ENCODE peak calls at places on chromosome 22, in eight cellular contexts. I is stimulated activated CD4-positive, alpha-beta T cell treated with anti-CD3 and anti-CD28 coated beads, Interleukin-12 subunit alpha, Interleukin-12 subunit beta, amount 100 ng/mL, for 24 hours; S is RWPE1; K is activated CD4-positive, alpha-beta T cell treated with anti-CD3 and anti-CD28 coated beads for 4 hours; M is MV-4-11; D is sigmoid colon; Y is ACHN; R is PC-3. U is an unnamed sample.

GRCh38 chr22:19888131-19888746 is 33.6 kb upstream of the GNB1L start:
- DNase-seq in I (no peak), R (no peak), Y (no peak), S (no peak), M (no peak), D (no peak), K (no peak), U (no peak)

GRCh38 chr22:20533879-20534265 is 26.5 kb downstream of the MED15 start:
- DNase-seq in I (no peak), D (no peak), Y (no peak), S (no peak), R (no peak), K (no peak), M (no peak), U (no peak)

GRCh38 chr22:39871008-39871798 is 22.4 kb downstream of the ENTHD1 start:
- DNase-seq in M (no peak), S (no peak), I (no peak), K (no peak), Y (no peak), D (no peak), R (no peak), U (no peak)

GRCh38 chr22:45832180-45832579 is 144.8 kb downstream of the WNT7B start:
- DNase-seq in I (no peak), K (no peak), R (no peak), M (no peak), S (no peak), Y (no peak), D (no peak), U (no peak)

GRCh38 chr22:21568207-21569075 is 927 bp downstream of the UBE2L3 start:
- DNase-seq in R (no peak), D (no peak), I (no peak), K (no peak), Y (peak), M (peak), S (no peak), U (peak)

GRCh38 chr22:11066458-11067285 is 4461.3 kb upstream of the OR11H1 start:
- DNase-seq in R (no peak), K (no peak), D (peak), M (no peak), S (no peak), I (no peak), Y (no peak), U (no peak)

GRCh38 chr22:38868286-38868721 is 3.7 kb downstream of the CBX6 start:
- DNase-seq in I (no peak), K (no peak), R (no peak), D (peak), M (no peak), Y (no peak), S (no peak), U (no peak)

GRCh38 chr22:30314918-30315317 is 11.8 kb downstream of the TBC1D10A start:
- DNase-seq in M (no peak), R (no peak), Y (peak), K (peak), I (peak), S (no peak), D (no peak), U (peak)

GRCh38 chr22:47570851-47571250 is 808.4 kb downstream of the TBC1D22A start:
- DNase-seq in K (no peak), I (no peak), M (no peak), S (no peak), D (no peak), Y (no peak), R (no peak), U (no peak)

GRCh38 chr22:43155789-43156188 is 4.4 kb downstream of the TSPO start:
- DNase-seq in I (no peak), K (no peak), R (no peak), M (no peak), Y (no peak), D (no peak), S (no peak), U (peak)

GRCh38 chr22:49768077-49768476 is 59.6 kb downstream of the BRD1 start:
- DNase-seq in M (no peak), R (no peak), Y (no peak), K (no peak), D (peak), S (no peak), I (no peak), U (no peak)

GRCh38 chr22:27867958-27868737 is 50.9 kb downstream of the PITPNB start:
- DNase-seq in I (no peak), K (no peak), S (no peak), Y (no peak), M (no peak), R (no peak), D (no peak), U (no peak)

GRCh38 chr22:48850658-48851287 is 976.9 kb downstream of the BRD1 start:
- DNase-seq in R (no peak), I (no peak), S (no peak), D (peak), Y (no peak), K (no peak), M (no peak), U (no peak)

GRCh38 chr22:29691636-29692326 is 28.0 kb upstream of the CABP7 start:
- DNase-seq in S (no peak), R (no peak), Y (no peak), M (no peak), I (no peak), D (no peak), K (no peak), U (no peak)

GRCh38 chr22:46053563-46054090 is 76.7 kb upstream of the WNT7B start:
- DNase-seq in Y (peak), D (peak), S (peak), I (no peak), K (peak), M (no peak), R (peak), U (peak)

GRCh38 chr22:46000081-46001027 is 23.4 kb upstream of the WNT7B start:
- DNase-seq in Y (no peak), K (no peak), I (no peak), R (no peak), M (no peak), S (no peak), D (peak), U (no peak)

GRCh38 chr22:30397656-30398635 is 1.1 kb downstream of the SEC14L2 start:
- DNase-seq in I (no peak), D (no peak), M (no peak), Y (no peak), K (no peak), R (peak), S (no peak), U (no peak)

GRCh38 chr22:50544746-50545253 is 899 bp upstream of the KLHDC7B start:
- DNase-seq in D (no peak), Y (no peak), S (no peak), K (no peak), M (no peak), I (no peak), R (no peak), U (no peak)

GRCh38 chr22:35683560-35683959 is 34.1 kb upstream of the APOL5 start:
- DNase-seq in R (no peak), K (no peak), D (no peak), M (no peak), I (no peak), Y (no peak), S (no peak), U (no peak)

GRCh38 chr22:25702046-25702445 is 39.9 kb upstream of the MYO18B start:
- DNase-seq in I (no peak), K (no peak), R (peak), D (no peak), Y (peak), S (peak), M (peak), U (no peak)

GRCh38 chr22:46738642-46738960 is 549 bp upstream of the CERK start:
- DNase-seq in M (no peak), D (no peak), Y (no peak), R (no peak), S (no peak), K (no peak), I (no peak), U (no peak)

GRCh38 chr22:41147722-41148121 is 55.3 kb downstream of the EP300 start:
- DNase-seq in R (no peak), I (no peak), M (no peak), D (no peak), Y (no peak), K (no peak), S (no peak), U (no peak)

GRCh38 chr22:37186228-37186996 is 1.6 kb downstream of the C1QTNF6 start:
- DNase-seq in S (peak), M (peak), Y (peak), R (peak), D (peak), K (no peak), I (no peak), U (peak)

GRCh38 chr22:21032843-21033688 is 705 bp upstream of the SLC7A4 start:
- DNase-seq in I (no peak), D (no peak), Y (no peak), K (no peak), R (no peak), M (no peak), S (no peak), U (no peak)

GRCh38 chr22:39234157-39234793 is 10.5 kb downstream of the PDGFB start:
- DNase-seq in S (no peak), M (no peak), Y (no peak), R (no peak), I (no peak), K (no peak), D (no peak), U (no peak)

GRCh38 chr22:27726726-27727449 is 74.7 kb downstream of the MN1 start:
- DNase-seq in K (no peak), I (no peak), R (peak), D (peak), M (no peak), Y (peak), S (peak), U (no peak)